ENCODE peak calls at places on chromosomes 11 and 22, in six cellular contexts. O is IMR-90, T is psoas muscle, B is heart left ventricle, E is body of pancreas, S is A549. D is an unnamed sample.

GRCh38 chr11:78429667-78430066 is 12.0 kb upstream of the GAB2 start:
- ATAC-seq in B (no peak), O (no peak), S (no peak), E (no peak), T (no peak), D (no peak)

GRCh38 chr11:80726236-80726635 is 1285.4 kb upstream of the TENM4 start:
- ATAC-seq in O (no peak), S (no peak), T (no peak), B (no peak), E (no peak), D (no peak)

GRCh38 chr22:33561149-33561807 is 359.0 kb downstream of the LARGE1 start:
- ATAC-seq in T (no peak), B (no peak), E (peak; percentile 56), S (no peak), O (no peak), D (no peak)

GRCh38 chr11:18773104-18773503 is 18.5 kb downstream of the PTPN5 start:
- ATAC-seq in S (no peak), O (no peak), T (no peak), E (no peak), B (no peak), D (no peak)

GRCh38 chr22:22920910-22921550 is 33.4 kb downstream of the IGLL5 start:
- ATAC-seq in T (no peak), S (no peak), O (no peak), E (no peak), B (no peak), D (no peak)

GRCh38 chr11:66659785-66660184 is 17.9 kb downstream of the RBM4B start:
- ATAC-seq in B (no peak), O (no peak), S (no peak), E (no peak), T (no peak), D (no peak)

GRCh38 chr11:122253541-122254317 is 137.7 kb upstream of the BLID start:
- ATAC-seq in S (no peak), O (peak; percentile 65), B (no peak), T (no peak), E (peak; percentile 56), D (no peak)

GRCh38 chr11:100663583-100663982 is 23.5 kb upstream of the ARHGAP42 start:
- ATAC-seq in B (no peak), O (no peak), S (no peak), T (no peak), E (no peak), D (no peak)

GRCh38 chr11:849951-850776 is 7.5 kb downstream of the TSPAN4 start:
- ATAC-seq in B (no peak), E (no peak), S (no peak), T (no peak), O (peak; percentile 27), D (no peak)

GRCh38 chr11:27312110-27312509 is 50.9 kb downstream of the CCDC34 start:
- ATAC-seq in O (no peak), S (peak; percentile 63), T (no peak), E (peak; percentile 92), B (no peak), D (no peak)

GRCh38 chr22:17672417-17672991 is 33.9 kb downstream of the BCL2L13 start:
- ATAC-seq in B (no peak), E (no peak), S (no peak), O (peak; percentile 80), T (peak; percentile 41), D (no peak)

GRCh38 chr22:18012528-18012927 is 11.8 kb downstream of the MICAL3 start:
- ATAC-seq in E (no peak), B (no peak), O (peak; percentile 40), T (no peak), S (peak; percentile 27), D (no peak)

GRCh38 chr11:71423181-71423790 is 24.9 kb downstream of the DHCR7 start:
- ATAC-seq in T (no peak), O (no peak), E (no peak), B (no peak), S (no peak), D (no peak)

GRCh38 chr22:46703166-46703995 is 34.7 kb downstream of the CERK start:
- ATAC-seq in O (no peak), B (no peak), S (no peak), T (no peak), E (no peak), D (no peak)

GRCh38 chr11:107858217-107859070 is at the start of gene SLC35F2:
- ATAC-seq in S (peak; percentile 94), O (peak; percentile 91), T (peak; percentile 73), E (peak; percentile 81), B (peak; percentile 53), D (peak; percentile 80)

GRCh38 chr11:107857550-107858216 is 904 bp downstream of the SLC35F2 start:
- ATAC-seq in B (no peak), T (no peak), O (peak; percentile 25), S (peak; percentile 38), E (no peak), D (no peak)

GRCh38 chr11:107859459-107860239 is 1.1 kb upstream of the SLC35F2 start:
- ATAC-seq in E (no peak), B (no peak), O (peak; percentile 5), T (peak; percentile 82), S (peak; percentile 67), D (no peak)

GRCh38 chr11:107856981-107857517 is 1.5 kb downstream of the SLC35F2 start:
- ATAC-seq in S (no peak), E (no peak), O (no peak), T (no peak), B (no peak), D (no peak)

DNA sequence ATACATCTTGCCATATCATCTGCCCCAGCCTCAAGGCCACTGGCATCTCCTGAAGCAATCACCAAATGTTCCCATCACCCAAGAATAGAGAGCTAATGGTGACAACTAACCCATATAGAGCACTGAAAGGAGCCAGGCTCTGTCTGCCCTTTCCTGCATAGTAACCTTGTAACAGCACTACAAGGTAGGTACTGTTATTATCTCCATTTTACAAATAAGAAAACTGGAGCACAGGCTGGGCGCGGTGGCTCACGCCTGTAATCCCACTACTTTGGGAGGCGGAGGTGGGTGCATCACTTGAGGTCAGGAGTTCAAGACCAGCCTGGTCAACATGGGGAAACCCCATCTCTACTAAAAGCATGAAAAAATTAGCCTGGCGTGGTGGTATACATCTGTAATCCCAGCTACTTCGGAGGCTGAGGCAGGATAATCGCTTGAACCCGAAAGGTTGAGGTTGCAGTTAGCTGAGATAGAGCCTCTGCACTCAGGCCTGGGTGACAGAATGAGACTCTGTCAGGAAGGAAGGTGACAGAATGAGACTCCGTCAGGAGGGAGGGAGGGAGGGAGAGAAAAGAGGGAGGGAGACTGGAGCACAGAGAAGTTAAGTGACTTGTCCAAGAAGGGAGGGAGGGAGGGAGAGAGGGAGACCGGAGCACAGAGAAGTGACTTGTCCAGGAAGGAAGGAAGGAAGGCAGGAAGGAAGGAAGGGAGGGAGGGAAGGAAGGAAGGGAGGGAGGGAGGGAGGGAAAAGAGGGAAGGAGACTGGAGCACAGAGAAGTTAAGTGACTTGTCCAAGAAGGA is 2.2 kb downstream of the SLC35F2 start:
- ATAC-seq in O (no peak), S (no peak), B (no peak), T (no peak), E (no peak), D (no peak)
- H3K4me3 ChIP-seq in O (no peak overlapping the region), S (no peak overlapping the region), B (no peak overlapping the region), T (no peak overlapping the region), E (no peak overlapping the region), D (no peak overlapping the region)

GRCh38 chr22:43343262-43343988 is at the start of gene SCUBE1:
- ATAC-seq in T (peak; percentile 47), S (peak; percentile 86), O (peak; percentile 86), B (no peak), E (peak; percentile 72), D (peak; percentile 85)
- H3K4me3 ChIP-seq in T (peak within 1 kb of the TSS; percentile 25), S (peak within 1 kb of the TSS; percentile 51), O (no peak within 1 kb of the TSS), B (peak within 1 kb of the TSS; percentile 18), E (no peak within 1 kb of the TSS), D (peak within 1 kb of the TSS; percentile 62)

GRCh38 chr22:28344893-28345292 is 334.7 kb downstream of the TTC28 start:
- ATAC-seq in S (no peak), O (peak; percentile 17), T (no peak), B (no peak), E (no peak), D (no peak)
- H3K4me3 ChIP-seq in S (no peak overlapping the region), O (no peak overlapping the region), T (no peak overlapping the region), B (peak overlapping the region; percentile 13), E (no peak overlapping the region), D (no peak overlapping the region)

DNA sequence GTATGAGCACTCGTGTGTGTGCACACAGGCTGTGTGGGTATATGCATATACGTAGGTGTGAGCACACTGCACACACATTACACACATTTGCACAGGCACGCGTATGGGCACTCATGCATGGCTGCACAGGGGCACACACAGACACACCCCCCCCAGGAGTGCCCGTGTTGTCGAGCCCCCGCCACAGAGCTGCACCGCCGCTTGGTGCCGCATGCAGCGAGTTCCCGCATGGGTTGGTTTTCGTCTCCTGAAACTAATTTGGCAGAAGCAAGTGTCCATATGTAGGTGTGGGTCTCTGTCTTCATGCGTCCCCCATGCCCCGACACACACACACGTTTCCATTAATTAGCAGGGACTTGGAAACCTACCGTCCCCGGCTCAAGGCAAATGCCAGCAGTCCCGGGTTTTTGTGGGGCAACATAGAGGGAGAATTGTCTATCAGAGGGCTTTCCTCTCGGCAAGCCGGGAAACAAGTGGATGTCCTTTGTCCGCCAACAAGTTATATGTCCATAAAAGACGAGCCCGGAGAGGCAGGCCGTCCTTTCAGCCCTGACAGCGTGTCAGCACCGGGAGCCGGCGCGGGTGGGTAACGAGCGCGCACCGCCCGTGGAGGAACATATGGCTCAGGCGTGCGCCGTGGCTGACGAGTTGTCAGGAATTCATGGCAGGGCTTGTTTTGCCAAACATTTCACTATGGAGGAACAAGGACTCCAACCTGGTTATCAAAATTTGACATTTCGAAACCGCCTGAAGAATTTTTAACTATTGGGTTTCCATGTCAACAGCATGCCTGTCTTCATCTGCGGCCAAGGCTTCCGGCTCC is 1291.6 kb downstream of the BRD1 start:
- ATAC-seq in B (no peak), T (no peak), O (no peak), S (no peak), E (no peak), D (no peak)
- H3K4me3 ChIP-seq in B (no peak overlapping the region), T (peak overlapping the region; percentile 32), O (no peak overlapping the region), S (no peak overlapping the region), E (no peak overlapping the region), D (peak overlapping the region; percentile 16)

GRCh38 chr11:118105657-118106305 is 19.0 kb upstream of the SMIM35 start:
- ATAC-seq in T (no peak), O (no peak), S (no peak), B (no peak), E (no peak), D (no peak)
- H3K4me3 ChIP-seq in T (no peak overlapping the region), O (no peak overlapping the region), S (no peak overlapping the region), B (no peak overlapping the region), E (no peak overlapping the region), D (no peak overlapping the region)